ENCODE peak calls at places on chromosomes 5 and 9, in nine cellular contexts. Y, E, H, D, G, Q, A, S and B are unnamed samples.

GRCh38 chr9:134433101-134433500 is 106.8 kb downstream of the RXRA start:
- DNase-seq in Y (no peak), E (peak), H (no peak), D (peak), G (no peak), Q (peak), A (no peak), S (no peak), B (no peak)

GRCh38 chr9:13705913-13706312 is 426.4 kb upstream of the MPDZ start:
- DNase-seq in Y (no peak), E (peak), H (no peak), D (peak), G (no peak), Q (peak), A (no peak), S (no peak), B (no peak)

GRCh38 chr5:106415541-106415940 is 1255.2 kb downstream of the EFNA5 start:
- DNase-seq in Y (no peak), E (peak), H (no peak), D (peak), G (no peak), Q (peak), A (no peak), S (no peak), B (no peak)

GRCh38 chr9:86695904-86696424 is 251.3 kb downstream of the GAS1 start:
- DNase-seq in Y (no peak), E (peak), H (no peak), D (peak), G (no peak), Q (peak), A (no peak), S (no peak), B (no peak)

GRCh38 chr5:77306531-77306930 is 96.1 kb downstream of the PDE8B start:
- DNase-seq in Y (no peak), E (no peak), H (no peak), D (no peak), G (no peak), Q (no peak), A (no peak), S (no peak), B (no peak)

GRCh38 chr5:14153932-14154646 is 10.9 kb downstream of the TRIO start:
- DNase-seq in Y (no peak), E (peak), H (no peak), D (peak), G (peak), Q (peak), A (peak), S (no peak), B (no peak)

GRCh38 chr9:111180801-111181200 is 142.5 kb upstream of the LPAR1 start:
- DNase-seq in Y (no peak), E (peak), H (no peak), D (peak), G (no peak), Q (no peak), A (no peak), S (no peak), B (no peak)

GRCh38 chr9:110426052-110426709 is 88.5 kb upstream of the TXNDC8 start:
- DNase-seq in Y (no peak), E (peak), H (no peak), D (peak), G (no peak), Q (peak), A (no peak), S (no peak), B (no peak)

GRCh38 chr9:64773491-64773931 is 511.5 kb downstream of the FOXD4L5 start:
- DNase-seq in Y (no peak), E (no peak), H (no peak), D (no peak), G (no peak), Q (peak), A (no peak), S (no peak), B (no peak)